ENCODE peak calls at places on chromosomes 6 and 20, in five cellular contexts. P is activated naive CD8-positive, alpha-beta T cell treated with anti-CD3 and anti-CD28 coated beads, Interleukin-2, amount 50 U/mL, for 24 hours; C is HT1080; U is natural killer cell; R is astrocyte of the spinal cord. V is an unnamed sample.

GRCh38 chr6:41298785-41299498 is 12.5 kb upstream of the TREM1 start:
- DNase-seq in P (no peak), C (no peak), U (no peak), R (no peak), V (no peak)

GRCh38 chr20:37907677-37908397 is 4.9 kb downstream of the VSTM2L start:
- DNase-seq in P (no peak), C (peak), U (no peak), R (peak), V (no peak)

GRCh38 chr20:61407561-61407960 is 155.5 kb downstream of the CDH4 start:
- DNase-seq in P (no peak), C (no peak), U (no peak), R (no peak), V (no peak)

GRCh38 chr20:17014967-17015366 is 211.9 kb upstream of the PCSK2 start:
- DNase-seq in P (no peak), C (no peak), U (no peak), R (no peak), V (no peak)

GRCh38 chr6:11207199-11207968 is 25.1 kb downstream of the NEDD9 start:
- DNase-seq in P (no peak), C (peak), U (no peak), R (peak), V (peak)

GRCh38 chr6:17972074-17972966 is 15.1 kb downstream of the KIF13A start:
- DNase-seq in P (no peak), C (no peak), U (no peak), R (no peak), V (no peak)

GRCh38 chr6:27679308-27679967 is 206.5 kb upstream of the ZNF184 start:
- DNase-seq in P (no peak), C (no peak), U (no peak), R (peak), V (peak)

GRCh38 chr6:159117541-159117940 is 51.7 kb upstream of the FNDC1 start:
- DNase-seq in P (no peak), C (no peak), U (no peak), R (no peak), V (no peak)

GRCh38 chr6:69232506-69233194 is 564.2 kb downstream of the LMBRD1 start:
- DNase-seq in P (peak), C (peak), U (no peak), R (peak), V (peak)

GRCh38 chr6:166780284-166780683 is 153.2 kb upstream of the RPS6KA2 start:
- DNase-seq in P (no peak), C (no peak), U (no peak), R (no peak), V (no peak)

GRCh38 chr6:138499303-138499991 is at the start of gene NHSL1:
- DNase-seq in P (no peak), C (no peak), U (no peak), R (peak), V (peak)

GRCh38 chr6:17469006-17469972 is 75.9 kb downstream of the CAP2 start:
- DNase-seq in P (no peak), C (no peak), U (no peak), R (no peak), V (no peak)

GRCh38 chr20:61252601-61253263 is 671 bp downstream of the CDH4 start:
- DNase-seq in P (no peak), C (no peak), U (no peak), R (peak), V (no peak)

GRCh38 chr6:15351631-15352030 is 105.8 kb downstream of the JARID2 start:
- DNase-seq in P (no peak), C (peak), U (no peak), R (peak), V (peak)

GRCh38 chr20:13525225-13525940 is 113.3 kb downstream of the TASP1 start:
- DNase-seq in P (no peak), C (peak), U (no peak), R (peak), V (peak)

GRCh38 chr6:11200356-11200755 is 32.1 kb downstream of the NEDD9 start:
- DNase-seq in P (no peak), C (no peak), U (no peak), R (no peak), V (peak)

GRCh38 chr6:156420172-156420993 is 356.8 kb upstream of the ARID1B start:
- DNase-seq in P (no peak), C (peak), U (no peak), R (peak), V (no peak)

GRCh38 chr20:17613328-17614175 is 43.7 kb downstream of the DSTN start:
- DNase-seq in P (no peak), C (no peak), U (peak), R (no peak), V (no peak)

GRCh38 chr6:100381111-100381510 is 83.6 kb downstream of the SIM1 start:
- DNase-seq in P (no peak), C (no peak), U (no peak), R (no peak), V (no peak)

GRCh38 chr6:21885532-21886089 is 292.1 kb downstream of the SOX4 start:
- DNase-seq in P (no peak), C (peak), U (no peak), R (peak), V (peak)

GRCh38 chr6:12233693-12234551 is 56.2 kb upstream of the EDN1 start:
- DNase-seq in P (no peak), C (peak), U (no peak), R (peak), V (peak)

GRCh38 chr6:158764941-158765340 is 54.2 kb downstream of the EZR start:
- DNase-seq in P (no peak), C (no peak), U (no peak), R (no peak), V (no peak)

GRCh38 chr6:108031968-108032367 is 42.6 kb downstream of the OSTM1 start:
- DNase-seq in P (no peak), C (no peak), U (no peak), R (no peak), V (no peak)

GRCh38 chr20:51160821-51161220 is 137.9 kb upstream of the KCNG1 start:
- DNase-seq in P (no peak), C (no peak), U (no peak), R (no peak), V (no peak)

GRCh38 chr20:40160151-40160550 is 528.9 kb downstream of the MAFB start:
- DNase-seq in P (peak), C (peak), U (no peak), R (peak), V (peak)

GRCh38 chr6:108168501-108168979 is 2.7 kb downstream of the NR2E1 start:
- DNase-seq in P (peak), C (no peak), U (no peak), R (peak), V (no peak)

GRCh38 chr6:170096803-170097504 is 193.9 kb downstream of the DLL1 start:
- DNase-seq in P (no peak), C (no peak), U (no peak), R (no peak), V (no peak)

GRCh38 chr6:93210908-93211307 is 208.5 kb downstream of the EPHA7 start:
- DNase-seq in P (no peak), C (no peak), U (no peak), R (no peak), V (no peak)

GRCh38 chr6:99588618-99589289 is 17.9 kb upstream of the PRDM13 start:
- DNase-seq in P (peak), C (peak), U (no peak), R (peak), V (peak)

GRCh38 chr6:123240626-123241025 is 244.6 kb downstream of the CLVS2 start:
- DNase-seq in P (no peak), C (no peak), U (no peak), R (no peak), V (no peak)

V was measured in foreskin keratinocyte.